ENCODE peak calls at places on chromosomes 12 and 14, in four cellular contexts. G, B, F and S are unnamed samples.

GRCh38 chr12:47068539-47068938 is 10.9 kb upstream of the PCED1B start:
- DNase-seq in G (no peak), B (no peak), F (no peak), S (no peak)

GRCh38 chr12:57779736-57780135 is 2.9 kb upstream of the TSFM start:
- DNase-seq in G (no peak), B (no peak), F (no peak), S (no peak)

GRCh38 chr14:76337619-76338545 is 38.1 kb upstream of the ESRRB start:
- DNase-seq in G (no peak), B (no peak), F (no peak), S (no peak)

GRCh38 chr12:67701121-67701520 is 52.6 kb downstream of the DYRK2 start:
- DNase-seq in G (no peak), B (no peak), F (no peak), S (no peak)

GRCh38 chr12:12613334-12613733 is 1.7 kb downstream of the CREBL2 start:
- DNase-seq in G (no peak), B (no peak), F (no peak), S (no peak)

GRCh38 chr14:24428628-24429394 is 657 bp downstream of the CBLN3 start:
- DNase-seq in G (no peak), B (no peak), F (peak; percentile 28), S (no peak)

GRCh38 chr12:1907652-1908611 is 10.5 kb downstream of the CACNA2D4 start:
- DNase-seq in G (no peak), B (peak; percentile 65), F (no peak), S (peak; percentile 50)

GRCh38 chr12:79156846-79157463 is 292.4 kb downstream of the SYT1 start:
- DNase-seq in G (no peak), B (no peak), F (no peak), S (no peak)

GRCh38 chr14:44613061-44613712 is 106.1 kb upstream of the FSCB start:
- DNase-seq in G (no peak), B (no peak), F (no peak), S (no peak)

GRCh38 chr12:40156031-40156764 is 50.3 kb upstream of the SLC2A13 start:
- DNase-seq in G (no peak), B (no peak), F (no peak), S (no peak)

GRCh38 chr14:26157517-26157916 is 440.3 kb downstream of the NOVA1 start:
- DNase-seq in G (no peak), B (no peak), F (no peak), S (no peak)

GRCh38 chr12:64171715-64172114 is 50.4 kb downstream of the KICS2 start:
- DNase-seq in G (no peak), B (no peak), F (no peak), S (no peak)

GRCh38 chr14:55710506-55711041 is 130.6 kb downstream of the KTN1 start:
- DNase-seq in G (no peak), B (no peak), F (no peak), S (no peak)

GRCh38 chr12:116818341-116818856 is 62.8 kb downstream of the HRK start:
- DNase-seq in G (peak; percentile 33), B (no peak), F (peak; percentile 58), S (no peak)

GRCh38 chr12:9378430-9378835 is 170.2 kb upstream of the PZP start:
- DNase-seq in G (no peak), B (no peak), F (no peak), S (no peak)

GRCh38 chr12:38158428-38159091 is 158.0 kb upstream of the ALG10B start:
- DNase-seq in G (no peak), B (no peak), F (no peak), S (no peak)

GRCh38 chr12:3713483-3713882 is 39.4 kb downstream of the CRACR2A start:
- DNase-seq in G (no peak), B (no peak), F (no peak), S (no peak)

GRCh38 chr14:100294213-100294962 is 11.9 kb downstream of the SLC25A29 start:
- DNase-seq in G (peak; percentile 39), B (peak; percentile 47), F (peak; percentile 70), S (no peak)

GRCh38 chr14:90276627-90277367 is 20.4 kb downstream of the PSMC1 start:
- DNase-seq in G (no peak), B (peak; percentile 73), F (no peak), S (peak; percentile 70)

GRCh38 chr14:90280096-90280495 is 23.7 kb downstream of the PSMC1 start:
- DNase-seq in G (no peak), B (no peak), F (no peak), S (no peak)

GRCh38 chr14:90277581-90278198 is 21.3 kb downstream of the PSMC1 start:
- DNase-seq in G (no peak), B (no peak), F (no peak), S (no peak)

GRCh38 chr14:90275820-90276219 is 19.5 kb downstream of the PSMC1 start:
- DNase-seq in G (no peak), B (no peak), F (no peak), S (no peak)

GRCh38 chr14:90278199-90279175 is 22.1 kb downstream of the PSMC1 start:
- DNase-seq in G (no peak), B (peak; percentile 49), F (no peak), S (no peak)
- H3K36me3 ChIP-seq in G (peaks cover 19% of the 10 kb centered on the region), B (peaks cover 60% of the 10 kb centered on the region), F (peaks cover 67% of the 10 kb centered on the region), S (peaks cover 70% of the 10 kb centered on the region)

GRCh38 chr12:94898388-94898787 is 105.1 kb downstream of the NDUFA12 start:
- DNase-seq in G (no peak), B (no peak), F (no peak), S (no peak)

DNA sequence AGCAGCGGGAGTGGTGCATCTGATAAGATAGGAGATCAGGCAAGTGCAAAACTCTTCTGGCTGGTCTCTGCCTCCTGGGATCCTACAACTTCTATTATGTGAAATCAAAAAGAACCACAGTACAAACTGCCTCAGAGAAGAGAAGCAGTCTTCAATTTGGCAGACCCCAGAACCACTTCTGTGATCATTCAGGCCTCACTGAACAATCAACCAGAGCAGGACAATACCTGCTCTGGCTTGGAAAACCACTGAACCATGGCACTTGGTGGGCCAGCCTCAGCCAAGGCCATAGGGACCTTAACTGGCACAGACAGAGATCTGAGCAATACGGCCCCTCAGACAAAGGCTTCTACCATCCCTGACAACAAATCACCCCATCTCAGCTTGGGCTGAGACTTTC is 103.0 kb downstream of the NDUFA12 start:
- DNase-seq in G (no peak), B (no peak), F (no peak), S (no peak)
- H3K4me1 ChIP-seq in G (no peaks in the 10 kb centered on the region), B (no peaks in the 10 kb centered on the region), F (no peaks in the 10 kb centered on the region), S (no peaks in the 10 kb centered on the region)

DNA sequence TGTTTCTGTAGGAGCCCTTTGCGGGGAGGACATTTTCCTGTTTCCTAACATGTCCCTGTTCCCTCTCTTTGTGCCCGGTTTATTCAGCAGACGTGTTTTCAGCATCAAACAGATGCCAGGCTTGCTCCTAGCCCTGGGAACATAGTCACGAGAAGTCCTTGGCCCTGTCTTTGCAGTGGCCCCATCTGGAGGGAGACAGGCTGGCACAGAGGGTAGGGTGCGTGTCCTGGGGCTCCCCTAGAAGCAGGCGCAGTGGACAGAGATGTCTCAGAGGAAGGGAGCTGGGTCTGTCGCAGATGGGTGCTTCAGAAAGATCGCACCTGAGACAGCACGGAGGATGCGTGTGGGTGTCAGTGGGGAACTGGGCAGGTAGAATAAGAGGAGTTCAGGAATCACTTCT is 75.0 kb upstream of the DYNC1H1 start:
- DNase-seq in G (no peak), B (peak; percentile 55), F (no peak), S (no peak)
- H3K36me3 ChIP-seq in G (peaks cover 57% of the 10 kb centered on the region), B (peaks cover 90% of the 10 kb centered on the region), F (peaks cover 100% of the 10 kb centered on the region), S (peaks cover 99% of the 10 kb centered on the region)

GRCh38 chr12:29148065-29148957 is 767 bp upstream of the FAR2 start:
- DNase-seq in G (peak; percentile 63), B (peak; percentile 63), F (peak; percentile 73), S (peak; percentile 60)

GRCh38 chr12:29148958-29149690 is at the start of gene FAR2:
- DNase-seq in G (no peak), B (peak; percentile 84), F (peak; percentile 65), S (peak; percentile 76)

GRCh38 chr12:29149691-29150382 is 759 bp downstream of the FAR2 start:
- DNase-seq in G (no peak), B (no peak), F (peak; percentile 30), S (no peak)

GRCh38 chr12:29145372-29146170 is 3.5 kb upstream of the FAR2 start:
- DNase-seq in G (no peak), B (no peak), F (no peak), S (no peak)

GRCh38 chr12:29146201-29146600 is 2.9 kb upstream of the FAR2 start:
- DNase-seq in G (no peak), B (no peak), F (no peak), S (no peak)
- H3K4me1 ChIP-seq in G (peaks cover 4% of the 10 kb centered on the region), B (no peaks in the 10 kb centered on the region), F (no peaks in the 10 kb centered on the region), S (peaks cover 8% of the 10 kb centered on the region)